ENCODE peak calls at places on chromosomes 1 and 21, in eight cellular contexts. One of them, this sample, is unnamed.
A peak's percentile ranks its signal among the peaks of the same experiment; 100 is the strongest.

GRCh38 chr21:16589046-16589445 is 859.3 kb downstream of the USP25 start:
- DNase-seq in AG04450: no peak
- DNase-seq in heart left ventricle: no peak
- DNase-seq in tibial artery: no peak
- DNase-seq in PC-9: no peak
- DNase-seq in lung: no peak
- DNase-seq in neural progenitor cell: no peak
- DNase-seq in prostate gland: no peak
- DNase-seq in this sample: no peak

GRCh38 chr1:63023637-63024036 is 239.7 kb downstream of the ATG4C start:
- DNase-seq in neural progenitor cell: no peak
- DNase-seq in tibial artery: no peak
- DNase-seq in PC-9: no peak
- DNase-seq in lung: no peak
- DNase-seq in heart left ventricle: no peak
- DNase-seq in AG04450: no peak
- DNase-seq in prostate gland: no peak
- DNase-seq in this sample: no peak

GRCh38 chr21:38277501-38278111 is 20.8 kb downstream of the KCNJ15 start:
- DNase-seq in heart left ventricle: no peak
- DNase-seq in prostate gland: no peak
- DNase-seq in neural progenitor cell: no peak
- DNase-seq in PC-9: no peak
- DNase-seq in tibial artery: peak; percentile 89
- DNase-seq in lung: no peak
- DNase-seq in AG04450: peak; percentile 95
- DNase-seq in this sample: no peak

GRCh38 chr1:24966724-24967346 is 36.8 kb upstream of the RUNX3 start:
- DNase-seq in AG04450: peak; percentile 55
- DNase-seq in PC-9: no peak
- DNase-seq in neural progenitor cell: no peak
- DNase-seq in tibial artery: no peak
- DNase-seq in prostate gland: no peak
- DNase-seq in lung: no peak
- DNase-seq in heart left ventricle: no peak
- DNase-seq in this sample: no peak

GRCh38 chr1:159854693-159855192 is 7.7 kb downstream of the VSIG8 start:
- DNase-seq in lung: peak; percentile 90
- DNase-seq in PC-9: peak; percentile 88
- DNase-seq in tibial artery: peak; percentile 82
- DNase-seq in prostate gland: peak; percentile 62
- DNase-seq in neural progenitor cell: no peak
- DNase-seq in heart left ventricle: peak; percentile 92
- DNase-seq in AG04450: peak; percentile 42
- DNase-seq in this sample: peak; percentile 91

GRCh38 chr1:55057956-55058298 is 18.6 kb downstream of the PCSK9 start:
- DNase-seq in heart left ventricle: no peak
- DNase-seq in PC-9: no peak
- DNase-seq in lung: no peak
- DNase-seq in tibial artery: no peak
- DNase-seq in AG04450: no peak
- DNase-seq in neural progenitor cell: no peak
- DNase-seq in prostate gland: no peak
- DNase-seq in this sample: peak; percentile 47

GRCh38 chr1:26094076-26094669 is 17.5 kb upstream of the PDIK1L start:
- DNase-seq in PC-9: no peak
- DNase-seq in AG04450: no peak
- DNase-seq in lung: no peak
- DNase-seq in prostate gland: no peak
- DNase-seq in neural progenitor cell: no peak
- DNase-seq in heart left ventricle: peak; percentile 87
- DNase-seq in tibial artery: no peak
- DNase-seq in this sample: no peak

GRCh38 chr1:149888999-149889289 is 10.4 kb upstream of the BOLA1 start:
- DNase-seq in neural progenitor cell: peak; percentile 11
- DNase-seq in PC-9: peak; percentile 15
- DNase-seq in prostate gland: peak; percentile 38
- DNase-seq in heart left ventricle: no peak
- DNase-seq in AG04450: no peak
- DNase-seq in lung: no peak
- DNase-seq in tibial artery: no peak
- DNase-seq in this sample: no peak

GRCh38 chr1:211356723-211357418 is 30.2 kb downstream of the TRAF5 start:
- DNase-seq in heart left ventricle: no peak
- DNase-seq in neural progenitor cell: no peak
- DNase-seq in prostate gland: no peak
- DNase-seq in lung: no peak
- DNase-seq in PC-9: no peak
- DNase-seq in AG04450: no peak
- DNase-seq in tibial artery: no peak
- DNase-seq in this sample: no peak

GRCh38 chr1:96130432-96130831 is 591.2 kb upstream of the PTBP2 start:
- DNase-seq in lung: no peak
- DNase-seq in AG04450: no peak
- DNase-seq in heart left ventricle: no peak
- DNase-seq in tibial artery: no peak
- DNase-seq in prostate gland: no peak
- DNase-seq in neural progenitor cell: no peak
- DNase-seq in PC-9: no peak
- DNase-seq in this sample: no peak

GRCh38 chr1:11037740-11038182 is 9.3 kb downstream of the MASP2 start:
- DNase-seq in heart left ventricle: peak; percentile 81
- DNase-seq in neural progenitor cell: peak; percentile 92
- DNase-seq in AG04450: peak; percentile 77
- DNase-seq in tibial artery: peak; percentile 90
- DNase-seq in lung: peak; percentile 88
- DNase-seq in PC-9: peak; percentile 75
- DNase-seq in prostate gland: peak; percentile 85
- DNase-seq in this sample: peak; percentile 84

GRCh38 chr1:225554216-225554812 is 98.6 kb downstream of the ENAH start:
- DNase-seq in neural progenitor cell: no peak
- DNase-seq in lung: no peak
- DNase-seq in AG04450: no peak
- DNase-seq in PC-9: no peak
- DNase-seq in heart left ventricle: no peak
- DNase-seq in prostate gland: no peak
- DNase-seq in tibial artery: no peak
- DNase-seq in this sample: no peak

GRCh38 chr1:29121951-29122661 is 1.6 kb downstream of the TMEM200B start:
- DNase-seq in lung: no peak
- DNase-seq in PC-9: no peak
- DNase-seq in tibial artery: peak; percentile 34
- DNase-seq in neural progenitor cell: peak; percentile 75
- DNase-seq in heart left ventricle: no peak
- DNase-seq in AG04450: no peak
- DNase-seq in prostate gland: no peak
- DNase-seq in this sample: peak; percentile 80

GRCh38 chr1:67404212-67404620 is 26.0 kb downstream of the SERBP1 start:
- DNase-seq in neural progenitor cell: no peak
- DNase-seq in AG04450: no peak
- DNase-seq in lung: no peak
- DNase-seq in tibial artery: no peak
- DNase-seq in prostate gland: no peak
- DNase-seq in PC-9: no peak
- DNase-seq in heart left ventricle: no peak
- DNase-seq in this sample: no peak

DNA sequence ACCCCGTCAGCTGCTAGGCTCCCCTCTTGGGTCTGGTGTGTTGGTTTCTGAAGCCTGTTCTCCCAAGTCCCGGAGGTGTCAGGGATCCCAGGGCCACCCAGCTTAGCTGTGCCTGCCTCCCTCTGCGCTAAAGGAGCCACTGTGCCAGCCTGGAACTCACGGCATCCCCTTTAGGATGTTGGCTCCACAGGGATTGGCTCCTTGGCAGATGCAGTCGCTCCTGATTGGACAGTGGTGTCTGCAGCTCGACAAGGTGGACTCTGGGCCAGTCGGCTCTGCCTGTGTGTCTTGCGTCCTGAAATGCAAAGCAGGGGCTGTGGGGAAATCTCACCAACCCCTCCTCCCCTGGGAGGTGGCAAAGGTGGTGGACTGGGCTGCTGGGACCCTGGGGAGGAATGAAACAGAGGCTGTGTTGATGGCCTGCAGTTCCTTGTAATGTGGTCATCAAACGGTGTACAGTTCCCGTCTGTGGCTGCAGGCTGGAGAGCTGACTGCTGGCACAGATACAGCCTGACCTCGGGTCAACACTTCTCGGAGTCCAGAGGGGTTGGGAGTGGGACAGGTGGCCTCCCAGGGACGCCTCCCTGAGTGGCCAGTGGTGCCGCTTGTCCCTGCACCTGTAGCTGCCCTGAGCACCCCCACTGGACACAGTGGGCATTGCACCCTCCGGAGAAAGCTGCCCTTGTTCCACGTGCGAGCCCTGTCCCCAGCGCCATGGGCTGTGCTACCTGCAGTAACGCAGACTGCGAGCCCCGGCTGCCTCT is 11.5 kb upstream of the KCNAB2 start:
- DNase-seq in AG04450: no peak
- DNase-seq in neural progenitor cell: peak; percentile 76
- DNase-seq in PC-9: peak; percentile 34
- DNase-seq in lung: peak; percentile 47
- DNase-seq in heart left ventricle: peak; percentile 58
- DNase-seq in prostate gland: no peak
- DNase-seq in tibial artery: no peak
- DNase-seq in this sample: no peak
- TF ChIP-seq CTCF in AG04450: peak; percentile 64
- TF ChIP-seq CTCF in neural progenitor cell: peak; percentile 69
- TF ChIP-seq CTCF in PC-9: peak; percentile 71
- TF ChIP-seq CTCF in lung: peak; percentile 13
- TF ChIP-seq CTCF in heart left ventricle: peak; percentile 60
- TF ChIP-seq CTCF in prostate gland: peak; percentile 27
- TF ChIP-seq CTCF in tibial artery: peak; percentile 33
- TF ChIP-seq CTCF in this sample: peak; percentile 59

DNA sequence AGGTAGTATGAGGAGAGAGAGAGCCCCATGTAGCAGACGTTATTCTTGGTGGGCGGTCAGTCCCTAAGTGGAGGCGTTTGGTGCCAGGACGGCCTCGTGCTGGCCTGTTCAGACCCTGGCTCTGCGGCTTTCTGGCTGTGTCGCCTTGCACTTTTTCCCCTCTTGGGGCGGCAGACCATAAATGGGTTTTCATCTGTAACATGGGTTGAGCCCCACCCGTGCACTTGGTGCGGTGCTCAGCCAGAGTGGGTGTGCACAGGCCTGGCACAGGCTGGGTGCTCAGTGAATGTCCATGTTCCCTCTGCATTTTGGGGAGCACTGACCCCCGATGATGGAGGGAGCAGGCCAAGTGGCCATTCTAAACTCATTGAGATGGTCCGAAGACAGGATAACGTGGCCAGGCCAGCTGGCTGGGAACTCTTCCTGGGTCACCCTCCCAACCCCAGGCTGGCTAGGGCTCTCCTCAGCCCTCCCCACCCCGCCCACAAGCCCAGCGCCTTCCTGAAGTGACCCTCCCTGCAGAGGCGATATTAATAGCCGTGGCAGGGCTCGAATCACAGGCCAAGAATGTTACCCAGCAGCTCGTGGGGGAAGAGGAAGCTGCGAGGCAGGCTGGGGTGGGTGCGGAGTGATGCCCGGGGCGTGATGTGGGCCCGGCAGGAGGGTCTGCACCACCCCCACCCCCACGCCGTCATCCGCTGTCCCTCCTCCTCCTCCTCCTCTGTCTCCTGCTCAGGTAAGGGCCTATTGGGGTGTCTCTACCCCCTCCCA is 78.5 kb downstream of the ARHGEF10L start:
- DNase-seq in tibial artery: peak; percentile 85
- DNase-seq in lung: peak; percentile 38
- DNase-seq in prostate gland: no peak
- DNase-seq in PC-9: peak; percentile 31
- DNase-seq in heart left ventricle: peak; percentile 86
- DNase-seq in AG04450: no peak
- DNase-seq in neural progenitor cell: no peak
- DNase-seq in this sample: peak; percentile 93
- H3K4me3 ChIP-seq in tibial artery: peak overlapping the region; percentile 58
- H3K4me3 ChIP-seq in lung: no peak overlapping the region
- H3K4me3 ChIP-seq in prostate gland: no peak overlapping the region
- H3K4me3 ChIP-seq in PC-9: no peak overlapping the region
- H3K4me3 ChIP-seq in heart left ventricle: peak overlapping the region; percentile 33
- H3K4me3 ChIP-seq in AG04450: peak overlapping the region; percentile 55
- H3K4me3 ChIP-seq in neural progenitor cell: no peak overlapping the region
- H3K4me3 ChIP-seq in this sample: peak overlapping the region; percentile 70

GRCh38 chr1:109815809-109816791 is 52.4 kb upstream of the EPS8L3 start:
- DNase-seq in prostate gland: no peak
- DNase-seq in AG04450: no peak
- DNase-seq in tibial artery: peak; percentile 50
- DNase-seq in lung: no peak
- DNase-seq in PC-9: no peak
- DNase-seq in heart left ventricle: no peak
- DNase-seq in neural progenitor cell: no peak
- DNase-seq in this sample: peak; percentile 73

GRCh38 chr1:109812691-109813393 is 49.1 kb upstream of the EPS8L3 start:
- DNase-seq in PC-9: no peak
- DNase-seq in prostate gland: no peak
- DNase-seq in AG04450: no peak
- DNase-seq in lung: no peak
- DNase-seq in neural progenitor cell: no peak
- DNase-seq in tibial artery: no peak
- DNase-seq in heart left ventricle: no peak
- DNase-seq in this sample: no peak

GRCh38 chr1:109814993-109815786 is 51.5 kb upstream of the EPS8L3 start:
- DNase-seq in neural progenitor cell: no peak
- DNase-seq in AG04450: no peak
- DNase-seq in tibial artery: no peak
- DNase-seq in lung: no peak
- DNase-seq in PC-9: no peak
- DNase-seq in heart left ventricle: no peak
- DNase-seq in prostate gland: no peak
- DNase-seq in this sample: peak; percentile 71

GRCh38 chr1:109816975-109817535 is 53.3 kb upstream of the EPS8L3 start:
- DNase-seq in prostate gland: no peak
- DNase-seq in lung: no peak
- DNase-seq in tibial artery: no peak
- DNase-seq in AG04450: no peak
- DNase-seq in heart left ventricle: no peak
- DNase-seq in neural progenitor cell: no peak
- DNase-seq in PC-9: no peak
- DNase-seq in this sample: peak; percentile 62

GRCh38 chr1:109814223-109814622 is 50.5 kb upstream of the EPS8L3 start:
- DNase-seq in PC-9: no peak
- DNase-seq in lung: no peak
- DNase-seq in neural progenitor cell: no peak
- DNase-seq in AG04450: no peak
- DNase-seq in heart left ventricle: no peak
- DNase-seq in prostate gland: no peak
- DNase-seq in tibial artery: no peak
- DNase-seq in this sample: peak; percentile 12
- H3K27ac ChIP-seq in PC-9: no peak overlapping the region
- H3K27ac ChIP-seq in lung: no peak overlapping the region
- H3K27ac ChIP-seq in neural progenitor cell: no peak overlapping the region
- H3K27ac ChIP-seq in AG04450: no peak overlapping the region
- H3K27ac ChIP-seq in heart left ventricle: no peak overlapping the region
- H3K27ac ChIP-seq in prostate gland: no peak overlapping the region
- H3K27ac ChIP-seq in tibial artery: no peak overlapping the region
- H3K27ac ChIP-seq in this sample: no peak overlapping the region

DNA sequence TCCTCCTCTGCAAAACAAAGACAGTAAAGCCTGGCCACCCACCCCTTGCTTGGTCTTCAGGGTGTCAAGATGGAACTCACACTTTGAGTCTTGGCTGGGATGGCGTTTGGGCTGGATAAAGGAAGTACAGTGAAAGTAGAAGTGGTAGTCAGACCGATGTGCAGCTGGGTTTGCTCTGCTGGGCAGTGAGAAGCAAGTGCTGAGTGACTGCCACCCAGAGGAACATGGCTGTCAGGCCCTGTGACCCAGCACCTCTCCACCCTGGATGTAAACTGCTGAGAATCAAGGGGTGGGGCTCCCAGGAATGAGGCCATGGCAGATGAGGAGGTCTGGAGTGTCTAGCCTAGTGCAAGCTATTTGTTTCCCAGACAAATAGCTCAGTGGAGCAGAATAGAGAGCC is 51.2 kb downstream of the POFUT2 start:
- DNase-seq in AG04450: no peak
- DNase-seq in lung: no peak
- DNase-seq in PC-9: no peak
- DNase-seq in heart left ventricle: no peak
- DNase-seq in prostate gland: no peak
- DNase-seq in neural progenitor cell: no peak
- DNase-seq in tibial artery: no peak
- DNase-seq in this sample: no peak
- TF ChIP-seq CTCF in AG04450: no peak
- TF ChIP-seq CTCF in lung: no peak
- TF ChIP-seq CTCF in PC-9: no peak
- TF ChIP-seq CTCF in heart left ventricle: no peak
- TF ChIP-seq CTCF in prostate gland: no peak
- TF ChIP-seq CTCF in neural progenitor cell: no peak
- TF ChIP-seq CTCF in tibial artery: no peak
- TF ChIP-seq CTCF in this sample: no peak